ENCODE peak calls at places on chromosome 13, in five cellular contexts. D is WTC11, E is fibroblast of mammary gland, X is osteocyte, U is uterus. W is an unnamed sample.

GRCh38 chr13:37460211-37460610 is 138.4 kb downstream of the POSTN start:
- DNase-seq in X (no peak), U (no peak), D (no peak), E (peak), W (no peak)

GRCh38 chr13:98523455-98524102 is 53.3 kb downstream of the STK24 start:
- DNase-seq in D (no peak), E (no peak), X (no peak), U (no peak), W (no peak)

GRCh38 chr13:111460548-111461444 is 140.4 kb downstream of the TEX29 start:
- DNase-seq in U (no peak), X (no peak), D (peak), E (peak), W (no peak)

GRCh38 chr13:33228645-33229445 is 56.7 kb downstream of the STARD13 start:
- DNase-seq in U (no peak), D (no peak), E (peak), X (no peak), W (no peak)

GRCh38 chr13:24228852-24229458 is 68.4 kb downstream of the SPATA13 start:
- DNase-seq in U (no peak), X (no peak), D (peak), E (peak), W (no peak)

GRCh38 chr13:24097064-24097463 is 63.5 kb upstream of the SPATA13 start:
- DNase-seq in D (no peak), X (no peak), U (no peak), E (peak), W (no peak)

GRCh38 chr13:93409001-93409400 is 182.4 kb downstream of the GPC6 start:
- DNase-seq in D (no peak), X (no peak), E (no peak), U (no peak), W (no peak)

GRCh38 chr13:20616059-20616797 is 49.3 kb downstream of the IFT88 start:
- DNase-seq in E (peak), X (no peak), U (no peak), D (no peak), W (no peak)

GRCh38 chr13:29802621-29803020 is 47.8 kb downstream of the UBL3 start:
- DNase-seq in U (no peak), E (peak), X (no peak), D (no peak), W (no peak)

GRCh38 chr13:46817838-46818476 is 21.0 kb upstream of the ESD start:
- DNase-seq in E (no peak), D (no peak), U (no peak), X (no peak), W (no peak)

GRCh38 chr13:21812192-21812626 is 141.3 kb downstream of the FGF9 start:
- DNase-seq in X (no peak), E (no peak), U (no peak), D (no peak), W (no peak)

GRCh38 chr13:73341748-73342147 is 282.9 kb downstream of the KLF5 start:
- DNase-seq in X (no peak), D (no peak), U (no peak), E (peak), W (no peak)
- TF ChIP-seq CTCF in X (no peak), D (no peak), U (no peak), E (no peak), W (no peak)

GRCh38 chr13:42216422-42216735 is 55.6 kb upstream of the AKAP11 start:
- DNase-seq in E (no peak), U (no peak), D (no peak), X (no peak), W (no peak)
- TF ChIP-seq CTCF in E (no peak), U (no peak), D (no peak), X (no peak), W (no peak)

GRCh38 chr13:105513448-105513847 is 1022.0 kb downstream of the EFNB2 start:
- DNase-seq in E (no peak), X (no peak), D (no peak), U (no peak), W (no peak)
- TF ChIP-seq CTCF in E (no peak), X (no peak), D (no peak), U (no peak), W (no peak)

DNA sequence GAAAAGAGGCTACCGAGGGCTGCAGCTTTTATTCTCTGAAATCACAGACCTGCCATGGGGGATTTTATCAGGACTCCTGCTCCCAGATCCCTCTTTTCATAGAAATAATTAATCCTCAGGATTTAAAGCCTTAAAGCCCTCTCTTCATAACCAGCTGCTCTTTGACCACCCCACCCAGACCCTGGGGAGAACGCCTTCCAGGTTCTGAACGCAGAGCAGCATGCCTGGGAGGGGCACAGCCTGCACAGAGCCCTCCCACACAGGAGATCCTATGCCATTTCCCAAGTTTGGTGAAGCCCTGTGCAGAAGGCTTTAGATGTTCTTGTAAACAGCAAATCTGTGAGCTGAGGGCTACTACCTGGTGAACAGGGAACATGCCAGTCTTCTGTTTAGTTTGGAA is 91.0 kb downstream of the STOML3 start:
- DNase-seq in U (no peak), D (no peak), X (no peak), E (no peak), W (no peak)
- TF ChIP-seq CTCF in U (no peak), D (no peak), X (no peak), E (no peak), W (no peak)

DNA sequence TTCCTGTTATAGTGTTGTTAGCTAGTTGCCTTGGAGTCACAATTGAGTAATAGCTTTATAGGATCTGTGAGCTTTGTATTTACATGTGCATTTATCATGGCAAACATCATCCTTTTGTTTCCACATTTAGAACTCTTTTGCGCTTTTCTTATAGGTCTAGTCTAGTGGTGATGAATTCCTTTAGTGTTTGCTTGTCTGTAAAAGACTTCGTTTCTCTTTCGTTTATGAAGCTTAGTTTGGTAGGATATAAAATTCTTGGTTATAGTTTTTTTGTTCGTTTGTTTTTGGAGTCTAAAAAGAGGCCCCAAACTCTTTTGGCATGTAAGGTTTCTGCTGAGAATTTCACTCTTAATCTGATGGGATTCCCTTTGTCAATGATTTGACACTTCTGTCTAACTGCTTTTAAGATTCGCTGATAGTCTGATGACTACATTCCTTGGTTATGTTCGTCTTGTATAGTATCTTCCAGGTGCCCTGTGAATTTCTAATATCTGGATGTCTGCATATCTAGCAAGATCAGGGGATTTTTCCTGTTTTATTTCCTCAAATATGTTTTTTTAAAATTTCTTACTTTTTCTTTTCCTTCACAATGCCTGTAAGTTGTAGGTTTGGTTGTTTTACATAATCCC is 20.2 kb downstream of the DNAJC3 start:
- DNase-seq in X (no peak), U (no peak), E (no peak), D (no peak), W (no peak)
- TF ChIP-seq CTCF in X (no peak), U (no peak), E (no peak), D (no peak), W (no peak)